ENCODE peak calls at places on chromosome 22, in ten cellular contexts. One of them, this sample, is unnamed.

GRCh38 chr22:31504282-31504681 is 7.9 kb downstream of the SFI1 start:
- DNase-seq in NCI-H2171 treated with DMSO at 0.1 percent for 48 hours: no peak
- DNase-seq in skeletal muscle cell: no peak
- DNase-seq in stimulated activated CD4-positive, alpha-beta T cell treated with anti-CD3 and anti-CD28 coated beads, Interleukin-15, amount 100 ng/mL, for 24 hours: no peak
- DNase-seq in EL: peak
- DNase-seq in NCI-H1092 treated with DMSO at 0.1 percent for 48 hours: no peak
- DNase-seq in hepatic stellate cell: peak
- DNase-seq in nucleus accumbens: no peak
- DNase-seq in neural progenitor cell: no peak
- DNase-seq in adrenal gland: no peak
- DNase-seq in this sample: no peak

GRCh38 chr22:37804502-37804885 is 3.2 kb upstream of the GCAT start:
- DNase-seq in NCI-H2171 treated with DMSO at 0.1 percent for 48 hours: no peak
- DNase-seq in hepatic stellate cell: peak
- DNase-seq in NCI-H1092 treated with DMSO at 0.1 percent for 48 hours: no peak
- DNase-seq in nucleus accumbens: no peak
- DNase-seq in EL: no peak
- DNase-seq in neural progenitor cell: peak
- DNase-seq in skeletal muscle cell: no peak
- DNase-seq in stimulated activated CD4-positive, alpha-beta T cell treated with anti-CD3 and anti-CD28 coated beads, Interleukin-15, amount 100 ng/mL, for 24 hours: no peak
- DNase-seq in adrenal gland: no peak
- DNase-seq in this sample: no peak

GRCh38 chr22:32701021-32701420 is 100.5 kb upstream of the TIMP3 start:
- DNase-seq in NCI-H2171 treated with DMSO at 0.1 percent for 48 hours: peak
- DNase-seq in nucleus accumbens: no peak
- DNase-seq in skeletal muscle cell: no peak
- DNase-seq in neural progenitor cell: no peak
- DNase-seq in adrenal gland: no peak
- DNase-seq in NCI-H1092 treated with DMSO at 0.1 percent for 48 hours: no peak
- DNase-seq in hepatic stellate cell: no peak
- DNase-seq in stimulated activated CD4-positive, alpha-beta T cell treated with anti-CD3 and anti-CD28 coated beads, Interleukin-15, amount 100 ng/mL, for 24 hours: no peak
- DNase-seq in EL: no peak
- DNase-seq in this sample: no peak

GRCh38 chr22:39251762-39252460 is 7.1 kb upstream of the PDGFB start:
- DNase-seq in hepatic stellate cell: no peak
- DNase-seq in stimulated activated CD4-positive, alpha-beta T cell treated with anti-CD3 and anti-CD28 coated beads, Interleukin-15, amount 100 ng/mL, for 24 hours: no peak
- DNase-seq in neural progenitor cell: no peak
- DNase-seq in EL: peak
- DNase-seq in adrenal gland: no peak
- DNase-seq in NCI-H1092 treated with DMSO at 0.1 percent for 48 hours: no peak
- DNase-seq in skeletal muscle cell: no peak
- DNase-seq in nucleus accumbens: no peak
- DNase-seq in NCI-H2171 treated with DMSO at 0.1 percent for 48 hours: no peak
- DNase-seq in this sample: no peak

GRCh38 chr22:48137640-48138039 is 1375.2 kb downstream of the TBC1D22A start:
- DNase-seq in NCI-H2171 treated with DMSO at 0.1 percent for 48 hours: peak
- DNase-seq in neural progenitor cell: no peak
- DNase-seq in hepatic stellate cell: no peak
- DNase-seq in nucleus accumbens: no peak
- DNase-seq in skeletal muscle cell: no peak
- DNase-seq in adrenal gland: no peak
- DNase-seq in NCI-H1092 treated with DMSO at 0.1 percent for 48 hours: no peak
- DNase-seq in stimulated activated CD4-positive, alpha-beta T cell treated with anti-CD3 and anti-CD28 coated beads, Interleukin-15, amount 100 ng/mL, for 24 hours: no peak
- DNase-seq in EL: no peak
- DNase-seq in this sample: no peak

GRCh38 chr22:25395468-25395867 is 169.0 kb upstream of the GRK3 start:
- DNase-seq in stimulated activated CD4-positive, alpha-beta T cell treated with anti-CD3 and anti-CD28 coated beads, Interleukin-15, amount 100 ng/mL, for 24 hours: no peak
- DNase-seq in adrenal gland: no peak
- DNase-seq in NCI-H2171 treated with DMSO at 0.1 percent for 48 hours: no peak
- DNase-seq in nucleus accumbens: no peak
- DNase-seq in hepatic stellate cell: no peak
- DNase-seq in skeletal muscle cell: no peak
- DNase-seq in EL: no peak
- DNase-seq in neural progenitor cell: no peak
- DNase-seq in NCI-H1092 treated with DMSO at 0.1 percent for 48 hours: no peak
- DNase-seq in this sample: no peak

GRCh38 chr22:45296628-45297297 is 12.0 kb downstream of the UPK3A start:
- DNase-seq in adrenal gland: no peak
- DNase-seq in skeletal muscle cell: no peak
- DNase-seq in NCI-H1092 treated with DMSO at 0.1 percent for 48 hours: no peak
- DNase-seq in stimulated activated CD4-positive, alpha-beta T cell treated with anti-CD3 and anti-CD28 coated beads, Interleukin-15, amount 100 ng/mL, for 24 hours: no peak
- DNase-seq in neural progenitor cell: no peak
- DNase-seq in hepatic stellate cell: no peak
- DNase-seq in EL: no peak
- DNase-seq in NCI-H2171 treated with DMSO at 0.1 percent for 48 hours: no peak
- DNase-seq in nucleus accumbens: no peak
- DNase-seq in this sample: no peak

GRCh38 chr22:19137384-19138216 is 6.5 kb downstream of the TSSK2 start:
- DNase-seq in NCI-H2171 treated with DMSO at 0.1 percent for 48 hours: no peak
- DNase-seq in hepatic stellate cell: no peak
- DNase-seq in EL: no peak
- DNase-seq in adrenal gland: no peak
- DNase-seq in nucleus accumbens: no peak
- DNase-seq in neural progenitor cell: no peak
- DNase-seq in stimulated activated CD4-positive, alpha-beta T cell treated with anti-CD3 and anti-CD28 coated beads, Interleukin-15, amount 100 ng/mL, for 24 hours: no peak
- DNase-seq in NCI-H1092 treated with DMSO at 0.1 percent for 48 hours: no peak
- DNase-seq in skeletal muscle cell: no peak
- DNase-seq in this sample: no peak

GRCh38 chr22:46355369-46355995 is 20.0 kb downstream of the TRMU start:
- DNase-seq in adrenal gland: peak
- DNase-seq in neural progenitor cell: peak
- DNase-seq in hepatic stellate cell: peak
- DNase-seq in EL: peak
- DNase-seq in stimulated activated CD4-positive, alpha-beta T cell treated with anti-CD3 and anti-CD28 coated beads, Interleukin-15, amount 100 ng/mL, for 24 hours: peak
- DNase-seq in skeletal muscle cell: no peak
- DNase-seq in NCI-H1092 treated with DMSO at 0.1 percent for 48 hours: no peak
- DNase-seq in NCI-H2171 treated with DMSO at 0.1 percent for 48 hours: peak
- DNase-seq in nucleus accumbens: peak
- DNase-seq in this sample: no peak

This sample was measured in T-helper 1 cell.